ENCODE peak calls at places on chromosomes 13 and 19, in seven cellular contexts. One of them, this sample, is unnamed.

GRCh38 chr13:20721454-20722357 is 18.2 kb downstream of the IL17D start:
- DNase-seq in CD4-positive, alpha-beta T cell: no peak
- DNase-seq in neural crest cell: no peak
- DNase-seq in keratinocyte: no peak
- DNase-seq in endothelial cell: peak
- DNase-seq in MCF 10A: peak
- DNase-seq in fibroblast of the aortic adventitia: peak
- DNase-seq in this sample: peak

GRCh38 chr19:42433503-42434260 is 6.5 kb upstream of the LIPE start:
- DNase-seq in endothelial cell: peak
- DNase-seq in keratinocyte: no peak
- DNase-seq in fibroblast of the aortic adventitia: peak
- DNase-seq in neural crest cell: peak
- DNase-seq in MCF 10A: peak
- DNase-seq in CD4-positive, alpha-beta T cell: peak
- DNase-seq in this sample: no peak

GRCh38 chr19:34120846-34121639 is 51.3 kb upstream of the LSM14A start:
- DNase-seq in MCF 10A: peak
- DNase-seq in neural crest cell: peak
- DNase-seq in CD4-positive, alpha-beta T cell: peak
- DNase-seq in fibroblast of the aortic adventitia: peak
- DNase-seq in endothelial cell: peak
- DNase-seq in keratinocyte: no peak
- DNase-seq in this sample: peak

GRCh38 chr13:111893607-111894443 is 173.1 kb upstream of the SOX1 start:
- DNase-seq in MCF 10A: no peak
- DNase-seq in endothelial cell: peak
- DNase-seq in neural crest cell: peak
- DNase-seq in CD4-positive, alpha-beta T cell: no peak
- DNase-seq in fibroblast of the aortic adventitia: no peak
- DNase-seq in keratinocyte: no peak
- DNase-seq in this sample: no peak

GRCh38 chr13:93227906-93228801 is 1.5 kb downstream of the GPC6 start:
- DNase-seq in neural crest cell: peak
- DNase-seq in CD4-positive, alpha-beta T cell: no peak
- DNase-seq in fibroblast of the aortic adventitia: peak
- DNase-seq in endothelial cell: peak
- DNase-seq in keratinocyte: no peak
- DNase-seq in MCF 10A: peak
- DNase-seq in this sample: peak

GRCh38 chr13:45828253-45828968 is 23.1 kb downstream of the SIAH3 start:
- DNase-seq in fibroblast of the aortic adventitia: no peak
- DNase-seq in neural crest cell: no peak
- DNase-seq in endothelial cell: no peak
- DNase-seq in CD4-positive, alpha-beta T cell: no peak
- DNase-seq in MCF 10A: no peak
- DNase-seq in keratinocyte: no peak
- DNase-seq in this sample: no peak

GRCh38 chr13:85798999-85799646 is at the start of gene SLITRK6:
- DNase-seq in keratinocyte: peak
- DNase-seq in neural crest cell: no peak
- DNase-seq in MCF 10A: peak
- DNase-seq in CD4-positive, alpha-beta T cell: no peak
- DNase-seq in fibroblast of the aortic adventitia: peak
- DNase-seq in endothelial cell: peak
- DNase-seq in this sample: peak

GRCh38 chr19:15285896-15286591 is 46.3 kb downstream of the BRD4 start:
- DNase-seq in fibroblast of the aortic adventitia: no peak
- DNase-seq in CD4-positive, alpha-beta T cell: no peak
- DNase-seq in MCF 10A: no peak
- DNase-seq in endothelial cell: no peak
- DNase-seq in keratinocyte: no peak
- DNase-seq in neural crest cell: no peak
- DNase-seq in this sample: no peak

GRCh38 chr13:42280537-42280936 is 8.6 kb downstream of the AKAP11 start:
- DNase-seq in neural crest cell: no peak
- DNase-seq in endothelial cell: no peak
- DNase-seq in MCF 10A: no peak
- DNase-seq in CD4-positive, alpha-beta T cell: no peak
- DNase-seq in fibroblast of the aortic adventitia: no peak
- DNase-seq in keratinocyte: no peak
- DNase-seq in this sample: no peak

GRCh38 chr13:28489975-28490550 is 4.9 kb downstream of the FLT1 start:
- DNase-seq in MCF 10A: no peak
- DNase-seq in CD4-positive, alpha-beta T cell: no peak
- DNase-seq in fibroblast of the aortic adventitia: no peak
- DNase-seq in keratinocyte: no peak
- DNase-seq in neural crest cell: no peak
- DNase-seq in endothelial cell: peak
- DNase-seq in this sample: no peak

GRCh38 chr19:54415208-54415900 is at the start of gene TTYH1:
- DNase-seq in neural crest cell: peak
- DNase-seq in CD4-positive, alpha-beta T cell: no peak
- DNase-seq in endothelial cell: peak
- DNase-seq in fibroblast of the aortic adventitia: no peak
- DNase-seq in keratinocyte: no peak
- DNase-seq in MCF 10A: no peak
- DNase-seq in this sample: no peak

GRCh38 chr19:51333836-51334460 is 8.0 kb downstream of the VSIG10L start:
- DNase-seq in MCF 10A: no peak
- DNase-seq in CD4-positive, alpha-beta T cell: no peak
- DNase-seq in neural crest cell: no peak
- DNase-seq in fibroblast of the aortic adventitia: no peak
- DNase-seq in endothelial cell: no peak
- DNase-seq in keratinocyte: no peak
- DNase-seq in this sample: no peak

GRCh38 chr19:17260842-17261325 is 3.7 kb downstream of the USHBP1 start:
- DNase-seq in keratinocyte: peak
- DNase-seq in CD4-positive, alpha-beta T cell: peak
- DNase-seq in MCF 10A: peak
- DNase-seq in fibroblast of the aortic adventitia: peak
- DNase-seq in neural crest cell: peak
- DNase-seq in endothelial cell: peak
- DNase-seq in this sample: peak

GRCh38 chr19:57830071-57830602 is at the start of gene ZNF587B:
- DNase-seq in neural crest cell: peak
- DNase-seq in fibroblast of the aortic adventitia: peak
- DNase-seq in keratinocyte: peak
- DNase-seq in endothelial cell: peak
- DNase-seq in CD4-positive, alpha-beta T cell: no peak
- DNase-seq in MCF 10A: peak
- DNase-seq in this sample: peak

GRCh38 chr19:2550431-2551171 is 74.7 kb downstream of the GADD45B start:
- DNase-seq in neural crest cell: no peak
- DNase-seq in endothelial cell: no peak
- DNase-seq in keratinocyte: no peak
- DNase-seq in CD4-positive, alpha-beta T cell: no peak
- DNase-seq in fibroblast of the aortic adventitia: no peak
- DNase-seq in MCF 10A: no peak
- DNase-seq in this sample: no peak

GRCh38 chr13:91960947-91961346 is 562.5 kb downstream of the GPC5 start:
- DNase-seq in CD4-positive, alpha-beta T cell: no peak
- DNase-seq in fibroblast of the aortic adventitia: no peak
- DNase-seq in keratinocyte: no peak
- DNase-seq in endothelial cell: no peak
- DNase-seq in neural crest cell: no peak
- DNase-seq in MCF 10A: no peak
- DNase-seq in this sample: no peak

DNA sequence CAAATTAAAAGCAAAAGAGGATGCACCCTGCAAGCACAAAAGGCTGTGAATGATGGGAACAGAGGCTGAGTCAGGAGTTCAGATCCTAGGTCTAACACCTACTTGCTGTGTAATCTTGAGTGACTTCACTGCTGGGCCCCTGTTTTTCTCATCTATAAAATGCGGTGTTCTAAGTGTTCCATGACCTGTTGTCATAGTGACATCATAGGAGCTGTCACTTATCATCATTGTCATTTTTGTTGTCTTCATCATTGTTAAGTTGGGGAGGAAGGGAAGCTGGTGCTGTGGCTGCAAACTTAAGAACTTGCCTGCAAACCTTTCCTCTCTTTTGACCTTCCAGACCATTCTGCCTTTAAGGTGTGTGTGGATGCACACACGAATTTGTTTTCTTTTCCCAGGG is 20.6 kb downstream of the ACSBG2 start:
- DNase-seq in CD4-positive, alpha-beta T cell: no peak
- DNase-seq in endothelial cell: no peak
- DNase-seq in MCF 10A: no peak
- DNase-seq in keratinocyte: no peak
- DNase-seq in neural crest cell: no peak
- DNase-seq in fibroblast of the aortic adventitia: no peak
- DNase-seq in this sample: no peak
- TF ChIP-seq CTCF in CD4-positive, alpha-beta T cell: no peak
- TF ChIP-seq CTCF in endothelial cell: no peak
- TF ChIP-seq CTCF in MCF 10A: no peak
- TF ChIP-seq CTCF in keratinocyte: no peak
- TF ChIP-seq CTCF in neural crest cell: no peak
- TF ChIP-seq CTCF in fibroblast of the aortic adventitia: no peak
- TF ChIP-seq CTCF in this sample: no peak

GRCh38 chr19:52492991-52493470 is 34.4 kb upstream of the ZNF808 start:
- DNase-seq in CD4-positive, alpha-beta T cell: no peak
- DNase-seq in MCF 10A: no peak
- DNase-seq in endothelial cell: peak
- DNase-seq in keratinocyte: no peak
- DNase-seq in neural crest cell: peak
- DNase-seq in fibroblast of the aortic adventitia: no peak
- DNase-seq in this sample: no peak
- TF ChIP-seq CTCF in CD4-positive, alpha-beta T cell: no peak
- TF ChIP-seq CTCF in MCF 10A: no peak
- TF ChIP-seq CTCF in endothelial cell: no peak
- TF ChIP-seq CTCF in keratinocyte: no peak
- TF ChIP-seq CTCF in neural crest cell: peak
- TF ChIP-seq CTCF in fibroblast of the aortic adventitia: no peak
- TF ChIP-seq CTCF in this sample: no peak

DNA sequence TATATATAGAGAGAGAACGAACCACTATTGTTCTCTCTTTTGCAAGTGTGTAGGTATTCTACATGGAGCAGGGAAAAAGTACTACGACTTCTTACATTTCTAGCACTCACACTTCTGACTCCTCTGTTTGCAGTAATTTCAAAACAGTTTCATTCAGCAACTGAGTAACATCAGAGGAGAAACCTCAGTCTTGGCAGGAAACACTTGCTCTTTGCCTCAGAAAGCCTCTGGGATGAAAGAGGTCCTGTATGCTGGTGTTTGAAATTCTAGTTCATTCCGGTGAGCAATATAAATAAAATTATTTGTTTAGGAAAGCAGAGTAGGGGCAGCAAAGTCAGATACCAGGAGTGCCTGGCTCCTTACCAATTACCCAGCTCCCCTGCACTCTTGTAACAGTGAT is 595.5 kb downstream of the TBC1D4 start:
- DNase-seq in keratinocyte: no peak
- DNase-seq in endothelial cell: no peak
- DNase-seq in fibroblast of the aortic adventitia: peak
- DNase-seq in neural crest cell: no peak
- DNase-seq in CD4-positive, alpha-beta T cell: no peak
- DNase-seq in MCF 10A: peak
- DNase-seq in this sample: peak
- TF ChIP-seq CTCF in keratinocyte: no peak
- TF ChIP-seq CTCF in endothelial cell: no peak
- TF ChIP-seq CTCF in fibroblast of the aortic adventitia: no peak
- TF ChIP-seq CTCF in neural crest cell: no peak
- TF ChIP-seq CTCF in CD4-positive, alpha-beta T cell: no peak
- TF ChIP-seq CTCF in MCF 10A: no peak
- TF ChIP-seq CTCF in this sample: no peak

GRCh38 chr13:44241638-44242037 is 132.0 kb upstream of the SERP2 start:
- DNase-seq in CD4-positive, alpha-beta T cell: no peak
- DNase-seq in keratinocyte: no peak
- DNase-seq in neural crest cell: no peak
- DNase-seq in endothelial cell: no peak
- DNase-seq in MCF 10A: no peak
- DNase-seq in fibroblast of the aortic adventitia: no peak
- DNase-seq in this sample: no peak
- TF ChIP-seq CTCF in CD4-positive, alpha-beta T cell: no peak
- TF ChIP-seq CTCF in keratinocyte: no peak
- TF ChIP-seq CTCF in neural crest cell: no peak
- TF ChIP-seq CTCF in endothelial cell: no peak
- TF ChIP-seq CTCF in MCF 10A: no peak
- TF ChIP-seq CTCF in fibroblast of the aortic adventitia: no peak
- TF ChIP-seq CTCF in this sample: no peak